ENCODE peak calls at places on chromosomes 6 and 20, in seven cellular contexts. H, R, P, B, S, U and L are unnamed samples.

GRCh38 chr20:59850018-59850641 is 83.3 kb downstream of the SYCP2 start:
- DNase-seq in R (peak), S (no peak), B (no peak), U (no peak), P (no peak), H (no peak), L (no peak)

GRCh38 chr20:39049684-39050554 is 87.8 kb downstream of the DHX35 start:
- DNase-seq in U (peak), R (peak), B (peak), S (peak), H (peak), P (peak), L (peak)

GRCh38 chr6:42402184-42402583 is 49.5 kb downstream of the TRERF1 start:
- DNase-seq in U (peak), B (no peak), R (no peak), P (no peak), S (no peak), H (no peak), L (no peak)

GRCh38 chr6:10595731-10596664 is 74.8 kb downstream of the GCNT2 start:
- DNase-seq in P (no peak), U (no peak), S (no peak), B (no peak), R (no peak), H (no peak), L (no peak)

GRCh38 chr20:21554985-21555384 is 41.1 kb upstream of the NKX2-2 start:
- DNase-seq in S (no peak), P (no peak), R (no peak), U (no peak), B (no peak), H (no peak), L (no peak)

GRCh38 chr20:62710886-62711702 is 2.5 kb downstream of the NTSR1 start:
- DNase-seq in R (no peak), H (no peak), U (no peak), S (no peak), B (no peak), P (no peak), L (no peak)

GRCh38 chr20:15759546-15760216 is 813.6 kb downstream of the KIF16B start:
- DNase-seq in B (no peak), U (no peak), P (no peak), R (no peak), H (no peak), S (no peak), L (no peak)

GRCh38 chr20:10924628-10925266 is 250.9 kb upstream of the JAG1 start:
- DNase-seq in H (no peak), U (no peak), B (no peak), P (no peak), R (peak), S (no peak), L (no peak)

GRCh38 chr6:18465410-18466154 is 78.4 kb downstream of the RNF144B start:
- DNase-seq in S (no peak), R (no peak), H (no peak), P (no peak), U (no peak), B (no peak), L (no peak)

GRCh38 chr6:10465633-10466499 is 51.0 kb upstream of the TFAP2A start:
- DNase-seq in B (no peak), U (peak), P (no peak), S (no peak), R (no peak), H (no peak), L (no peak)

GRCh38 chr20:41330343-41330720 is 10.3 kb upstream of the LPIN3 start:
- DNase-seq in P (no peak), U (no peak), R (no peak), H (no peak), B (no peak), S (no peak), L (no peak)

GRCh38 chr20:35311409-35311808 is 19.2 kb upstream of the FAM83C start:
- DNase-seq in H (no peak), S (no peak), P (no peak), R (no peak), U (no peak), B (no peak), L (no peak)

GRCh38 chr6:20367716-20368485 is 33.8 kb upstream of the E2F3 start:
- DNase-seq in B (no peak), P (no peak), U (no peak), H (no peak), S (no peak), R (no peak), L (no peak)

GRCh38 chr20:32484221-32485125 is 100.7 kb downstream of the NOL4L start:
- DNase-seq in P (no peak), R (peak), S (no peak), B (no peak), U (no peak), H (no peak), L (peak)

GRCh38 chr6:88728756-88729155 is 234.7 kb downstream of the RNGTT start:
- DNase-seq in U (no peak), R (no peak), B (no peak), H (no peak), P (no peak), S (no peak), L (no peak)

GRCh38 chr6:52725530-52726192 is 37.6 kb downstream of the GSTA2 start:
- DNase-seq in H (no peak), B (no peak), P (no peak), S (no peak), U (no peak), R (peak), L (no peak)